ENCODE peak calls at places on chromosome 7, in seven cellular contexts. X is neural crest cell, T is astrocyte of the spinal cord, K is H9, G is hepatocyte, U is adrenal gland, A is A549. J is an unnamed sample.

GRCh38 chr7:42880392-42880791 is 31.5 kb downstream of the C7orf25 start:
- DNase-seq in X (no peak), T (no peak), K (no peak), G (no peak), U (no peak), A (no peak), J (no peak)

GRCh38 chr7:135678612-135679575 is 16.6 kb downstream of the STMP1 start:
- DNase-seq in X (no peak), T (peak), K (no peak), G (no peak), U (peak), A (no peak), J (no peak)

GRCh38 chr7:100065452-100066186 is 15.9 kb downstream of the ZNF3 start:
- DNase-seq in X (no peak), T (peak), K (no peak), G (peak), U (peak), A (no peak), J (no peak)

GRCh38 chr7:55325371-55325792 is 39.8 kb upstream of the LANCL2 start:
- DNase-seq in X (no peak), T (peak), K (no peak), G (no peak), U (peak), A (no peak), J (no peak)

GRCh38 chr7:23679898-23680416 is at the start of gene FAM221A:
- DNase-seq in X (peak), T (peak), K (peak), G (peak), U (peak), A (peak), J (peak)

GRCh38 chr7:135197343-135197742 is 14.0 kb downstream of the WDR91 start:
- DNase-seq in X (no peak), T (no peak), K (no peak), G (no peak), U (no peak), A (no peak), J (no peak)

GRCh38 chr7:14403587-14403986 is 414.1 kb upstream of the ETV1 start:
- DNase-seq in X (no peak), T (peak), K (no peak), G (no peak), U (no peak), A (no peak), J (no peak)

GRCh38 chr7:107712025-107712424 is 31.9 kb upstream of the CBLL1 start:
- DNase-seq in X (no peak), T (no peak), K (no peak), G (no peak), U (no peak), A (no peak), J (no peak)

GRCh38 chr7:136874393-136875032 is 6.1 kb downstream of the CHRM2 start:
- DNase-seq in X (no peak), T (peak), K (no peak), G (peak), U (no peak), A (no peak), J (no peak)

GRCh38 chr7:38524786-38525185 is 106.4 kb downstream of the AMPH start:
- DNase-seq in X (no peak), T (peak), K (no peak), G (no peak), U (no peak), A (no peak), J (no peak)

GRCh38 chr7:36010656-36011587 is 142.1 kb upstream of the EEPD1 start:
- DNase-seq in X (no peak), T (no peak), K (no peak), G (no peak), U (no peak), A (no peak), J (no peak)

DNA sequence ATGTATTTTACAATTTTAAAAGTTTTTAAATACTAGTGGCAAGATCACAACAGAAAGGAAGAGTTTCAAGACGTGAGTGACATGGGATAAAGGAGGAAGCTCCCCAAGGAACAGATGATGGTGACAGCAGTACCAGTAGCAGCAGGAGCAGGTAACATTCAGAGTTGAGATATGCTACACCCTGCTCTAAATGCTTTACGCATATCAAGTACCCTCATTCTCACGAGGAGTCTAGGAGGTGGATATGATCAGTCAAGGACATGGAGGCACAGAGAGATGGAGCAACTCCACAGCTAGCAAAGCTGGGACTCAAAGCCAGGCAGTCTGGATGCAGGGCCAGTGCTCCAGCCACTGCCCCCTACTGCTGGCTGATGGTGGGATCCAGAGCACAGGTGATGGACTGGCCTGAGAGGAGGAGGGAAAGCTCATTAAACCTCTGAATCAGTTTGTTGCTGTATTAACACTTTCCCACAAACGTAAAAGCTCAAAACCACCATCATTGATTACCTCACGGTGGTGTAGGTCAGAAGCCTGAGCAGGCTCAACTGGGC is 17.5 kb downstream of the RP9 start:
- DNase-seq in X (no peak), T (no peak), K (no peak), G (no peak), U (no peak), A (no peak), J (no peak)
- TF ChIP-seq CTCF in X (peak), T (no peak), K (peak), G (no peak), U (no peak), A (no peak), J (no peak)

GRCh38 chr7:34281260-34281659 is 375.9 kb downstream of the BMPER start:
- DNase-seq in X (no peak), T (no peak), K (no peak), G (no peak), U (no peak), A (no peak), J (no peak)
- TF ChIP-seq CTCF in X (no peak), T (peak), K (peak), G (no peak), U (no peak), A (no peak), J (no peak)

GRCh38 chr7:97133166-97133565 is 15.7 kb downstream of the SDHAF3 start:
- DNase-seq in X (no peak), T (no peak), K (no peak), G (no peak), U (no peak), A (no peak), J (no peak)

GRCh38 chr7:97138830-97139229 is 21.3 kb downstream of the SDHAF3 start:
- DNase-seq in X (no peak), T (no peak), K (no peak), G (no peak), U (no peak), A (no peak), J (no peak)
- TF ChIP-seq CTCF in X (no peak), T (no peak), K (no peak), G (no peak), U (no peak), A (no peak), J (no peak)

GRCh38 chr7:12110425-12110824 is 100.7 kb upstream of the TMEM106B start:
- DNase-seq in X (no peak), T (no peak), K (no peak), G (no peak), U (no peak), A (no peak), J (no peak)

GRCh38 chr7:12107841-12108249 is 103.2 kb upstream of the TMEM106B start:
- DNase-seq in X (no peak), T (peak), K (no peak), G (no peak), U (no peak), A (no peak), J (no peak)

GRCh38 chr7:12111461-12112405 is 99.4 kb upstream of the TMEM106B start:
- DNase-seq in X (no peak), T (peak), K (peak), G (no peak), U (peak), A (no peak), J (no peak)
- TF ChIP-seq CTCF in X (no peak), T (peak), K (peak), G (no peak), U (no peak), A (no peak), J (no peak)

GRCh38 chr7:80681272-80681885 is 42.9 kb downstream of the CD36 start:
- DNase-seq in X (no peak), T (peak), K (no peak), G (peak), U (no peak), A (peak), J (no peak)
- TF ChIP-seq CTCF in X (peak), T (peak), K (peak), G (peak), U (peak), A (peak), J (peak)

DNA sequence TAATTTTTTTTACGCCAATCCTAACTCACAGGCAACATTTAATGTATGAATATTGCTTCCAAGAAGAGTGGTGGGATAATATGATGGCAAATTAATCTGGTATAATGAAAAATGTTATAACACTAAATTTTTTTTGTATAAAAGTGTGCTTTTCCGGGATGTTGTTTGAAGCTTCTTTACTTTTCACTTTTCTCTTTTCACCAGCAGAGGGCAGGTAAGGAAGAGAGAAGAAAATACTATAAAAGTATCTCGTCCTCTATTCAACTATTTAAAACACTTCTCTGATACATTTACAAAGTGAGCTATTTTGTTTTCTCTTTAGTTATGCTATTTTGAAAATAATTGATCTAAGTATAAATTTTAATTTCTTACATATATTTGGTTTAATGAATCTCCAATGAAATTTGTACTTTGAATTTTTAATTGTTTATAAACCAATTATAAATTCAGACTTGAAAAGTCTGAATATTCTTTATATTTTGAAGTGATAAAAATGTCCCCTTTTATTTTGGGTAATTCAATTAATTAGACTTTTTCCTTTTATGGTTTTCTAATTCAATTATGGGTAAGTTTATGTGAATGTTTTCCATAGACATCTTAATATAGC is 20.7 kb upstream of the CFTR start:
- DNase-seq in X (no peak), T (peak), K (no peak), G (peak), U (no peak), A (no peak), J (no peak)
- TF ChIP-seq CTCF in X (peak), T (peak), K (peak), G (peak), U (peak), A (peak), J (peak)

GRCh38 chr7:151759591-151760042 is 117.3 kb downstream of the PRKAG2 start:
- DNase-seq in X (peak), T (peak), K (peak), G (peak), U (peak), A (peak), J (no peak)
- TF ChIP-seq CTCF in X (peak), T (peak), K (peak), G (peak), U (peak), A (peak), J (peak)